ENCODE peak calls at places on chromosomes 16 and 17, in four cellular contexts. L, T, I and M are unnamed samples.

GRCh38 chr17:77098884-77099545 is 41.8 kb upstream of the SEC14L1 start:
- DNase-seq in L (no peak), T (peak), I (no peak), M (no peak)

GRCh38 chr16:69348222-69348621 is 3.4 kb downstream of the TMED6 start:
- DNase-seq in L (no peak), T (no peak), I (no peak), M (no peak)

GRCh38 chr16:13995194-13995593 is 75.2 kb downstream of the ERCC4 start:
- DNase-seq in L (no peak), T (no peak), I (no peak), M (no peak)

GRCh38 chr16:57533618-57534336 is 2.6 kb downstream of the CCDC102A start:
- DNase-seq in L (no peak), T (no peak), I (peak), M (no peak)

GRCh38 chr16:12002447-12003006 is 26.0 kb downstream of the SNX29 start:
- DNase-seq in L (no peak), T (no peak), I (no peak), M (no peak)

GRCh38 chr17:5788266-5788900 is 204.1 kb upstream of the NLRP1 start:
- DNase-seq in L (no peak), T (peak), I (no peak), M (no peak)

GRCh38 chr16:17476414-17477259 is 5.9 kb upstream of the XYLT1 start:
- DNase-seq in L (no peak), T (peak), I (peak), M (peak)

GRCh38 chr16:24035127-24035842 is 199.5 kb downstream of the PRKCB start:
- DNase-seq in L (no peak), T (no peak), I (no peak), M (no peak)

GRCh38 chr17:43645765-43646481 is 15.8 kb downstream of the MEOX1 start:
- DNase-seq in L (peak), T (no peak), I (no peak), M (peak)

GRCh38 chr16:27235938-27236245 is 32.6 kb downstream of the KDM8 start:
- DNase-seq in L (no peak), T (no peak), I (no peak), M (no peak)

GRCh38 chr17:20073056-20073979 is 64.2 kb downstream of the SPECC1 start:
- DNase-seq in L (peak), T (no peak), I (no peak), M (no peak)

GRCh38 chr16:17568239-17568638 is 97.5 kb upstream of the XYLT1 start:
- DNase-seq in L (no peak), T (no peak), I (no peak), M (no peak)

GRCh38 chr16:62137991-62138390 is 101.8 kb upstream of the CDH8 start:
- DNase-seq in L (no peak), T (no peak), I (no peak), M (no peak)

GRCh38 chr17:54982399-54982798 is 13.8 kb downstream of the STXBP4 start:
- DNase-seq in L (no peak), T (no peak), I (no peak), M (no peak)

GRCh38 chr17:76438906-76439305 is 14.0 kb downstream of the UBE2O start:
- DNase-seq in L (no peak), T (no peak), I (no peak), M (no peak)

GRCh38 chr17:48751172-48751571 is 22.6 kb upstream of the HOXB13 start:
- DNase-seq in L (no peak), T (no peak), I (no peak), M (no peak)